ENCODE peak calls at places on chromosomes 6 and 20, in nine cellular contexts. One of them, this sample, is unnamed.

GRCh38 chr6:151961809-151962208 is 154.3 kb downstream of the ESR1 start:
- DNase-seq in activated naive CD4-positive, alpha-beta T cell: no peak
- DNase-seq in ureter: no peak
- DNase-seq in non-pigmented ciliary epithelial cell: no peak
- DNase-seq in NCI-H1092: no peak
- DNase-seq in SK-MEL-5: no peak
- DNase-seq in stimulated activated naive CD8-positive, alpha-beta T cell treated with anti-CD3 and anti-CD28 coated beads, Interleukin-15, Interleukin-2, amounts not matched to agents 100 U/mL and 50 U/mL, for 24 hours: no peak
- DNase-seq in stimulated activated CD4-positive, alpha-beta T cell treated with anti-CD3 and anti-CD28 coated beads, Interleukin-15, amount 100 ng/mL, for 48 hours: no peak
- DNase-seq in posterior vena cava: no peak
- DNase-seq in this sample: peak

GRCh38 chr6:23213651-23214050 is 644.3 kb downstream of the HDGFL1 start:
- DNase-seq in non-pigmented ciliary epithelial cell: no peak
- DNase-seq in NCI-H1092: no peak
- DNase-seq in posterior vena cava: no peak
- DNase-seq in SK-MEL-5: no peak
- DNase-seq in activated naive CD4-positive, alpha-beta T cell: no peak
- DNase-seq in stimulated activated CD4-positive, alpha-beta T cell treated with anti-CD3 and anti-CD28 coated beads, Interleukin-15, amount 100 ng/mL, for 48 hours: no peak
- DNase-seq in stimulated activated naive CD8-positive, alpha-beta T cell treated with anti-CD3 and anti-CD28 coated beads, Interleukin-15, Interleukin-2, amounts not matched to agents 100 U/mL and 50 U/mL, for 24 hours: no peak
- DNase-seq in ureter: no peak
- DNase-seq in this sample: no peak

GRCh38 chr6:125809771-125810315 is 19.1 kb downstream of the NCOA7 start:
- DNase-seq in SK-MEL-5: no peak
- DNase-seq in NCI-H1092: no peak
- DNase-seq in stimulated activated CD4-positive, alpha-beta T cell treated with anti-CD3 and anti-CD28 coated beads, Interleukin-15, amount 100 ng/mL, for 48 hours: no peak
- DNase-seq in posterior vena cava: no peak
- DNase-seq in stimulated activated naive CD8-positive, alpha-beta T cell treated with anti-CD3 and anti-CD28 coated beads, Interleukin-15, Interleukin-2, amounts not matched to agents 100 U/mL and 50 U/mL, for 24 hours: no peak
- DNase-seq in ureter: no peak
- DNase-seq in non-pigmented ciliary epithelial cell: no peak
- DNase-seq in activated naive CD4-positive, alpha-beta T cell: no peak
- DNase-seq in this sample: no peak

GRCh38 chr6:42339991-42340401 is 111.7 kb downstream of the TRERF1 start:
- DNase-seq in ureter: no peak
- DNase-seq in stimulated activated naive CD8-positive, alpha-beta T cell treated with anti-CD3 and anti-CD28 coated beads, Interleukin-15, Interleukin-2, amounts not matched to agents 100 U/mL and 50 U/mL, for 24 hours: peak
- DNase-seq in non-pigmented ciliary epithelial cell: no peak
- DNase-seq in stimulated activated CD4-positive, alpha-beta T cell treated with anti-CD3 and anti-CD28 coated beads, Interleukin-15, amount 100 ng/mL, for 48 hours: peak
- DNase-seq in posterior vena cava: no peak
- DNase-seq in activated naive CD4-positive, alpha-beta T cell: no peak
- DNase-seq in SK-MEL-5: no peak
- DNase-seq in NCI-H1092: no peak
- DNase-seq in this sample: no peak

GRCh38 chr6:160034346-160034930 is 65.6 kb downstream of the IGF2R start:
- DNase-seq in activated naive CD4-positive, alpha-beta T cell: no peak
- DNase-seq in ureter: no peak
- DNase-seq in stimulated activated naive CD8-positive, alpha-beta T cell treated with anti-CD3 and anti-CD28 coated beads, Interleukin-15, Interleukin-2, amounts not matched to agents 100 U/mL and 50 U/mL, for 24 hours: no peak
- DNase-seq in non-pigmented ciliary epithelial cell: no peak
- DNase-seq in posterior vena cava: no peak
- DNase-seq in NCI-H1092: no peak
- DNase-seq in SK-MEL-5: no peak
- DNase-seq in stimulated activated CD4-positive, alpha-beta T cell treated with anti-CD3 and anti-CD28 coated beads, Interleukin-15, amount 100 ng/mL, for 48 hours: no peak
- DNase-seq in this sample: peak

GRCh38 chr20:6245436-6245835 is 122.6 kb upstream of the FERMT1 start:
- DNase-seq in activated naive CD4-positive, alpha-beta T cell: no peak
- DNase-seq in posterior vena cava: no peak
- DNase-seq in stimulated activated naive CD8-positive, alpha-beta T cell treated with anti-CD3 and anti-CD28 coated beads, Interleukin-15, Interleukin-2, amounts not matched to agents 100 U/mL and 50 U/mL, for 24 hours: no peak
- DNase-seq in stimulated activated CD4-positive, alpha-beta T cell treated with anti-CD3 and anti-CD28 coated beads, Interleukin-15, amount 100 ng/mL, for 48 hours: no peak
- DNase-seq in ureter: no peak
- DNase-seq in SK-MEL-5: no peak
- DNase-seq in NCI-H1092: no peak
- DNase-seq in non-pigmented ciliary epithelial cell: no peak
- DNase-seq in this sample: no peak

GRCh38 chr6:4577406-4577805 is 198.8 kb upstream of the CDYL start:
- DNase-seq in NCI-H1092: no peak
- DNase-seq in stimulated activated naive CD8-positive, alpha-beta T cell treated with anti-CD3 and anti-CD28 coated beads, Interleukin-15, Interleukin-2, amounts not matched to agents 100 U/mL and 50 U/mL, for 24 hours: no peak
- DNase-seq in stimulated activated CD4-positive, alpha-beta T cell treated with anti-CD3 and anti-CD28 coated beads, Interleukin-15, amount 100 ng/mL, for 48 hours: no peak
- DNase-seq in ureter: no peak
- DNase-seq in activated naive CD4-positive, alpha-beta T cell: no peak
- DNase-seq in non-pigmented ciliary epithelial cell: peak
- DNase-seq in posterior vena cava: no peak
- DNase-seq in SK-MEL-5: no peak
- DNase-seq in this sample: peak

GRCh38 chr6:89787660-89788338 is 31.8 kb downstream of the MDN1 start:
- DNase-seq in SK-MEL-5: no peak
- DNase-seq in activated naive CD4-positive, alpha-beta T cell: no peak
- DNase-seq in stimulated activated CD4-positive, alpha-beta T cell treated with anti-CD3 and anti-CD28 coated beads, Interleukin-15, amount 100 ng/mL, for 48 hours: no peak
- DNase-seq in ureter: no peak
- DNase-seq in NCI-H1092: no peak
- DNase-seq in posterior vena cava: no peak
- DNase-seq in non-pigmented ciliary epithelial cell: no peak
- DNase-seq in stimulated activated naive CD8-positive, alpha-beta T cell treated with anti-CD3 and anti-CD28 coated beads, Interleukin-15, Interleukin-2, amounts not matched to agents 100 U/mL and 50 U/mL, for 24 hours: no peak
- DNase-seq in this sample: no peak

GRCh38 chr20:2751868-2752630 is 48.4 kb downstream of the CPXM1 start:
- DNase-seq in NCI-H1092: no peak
- DNase-seq in SK-MEL-5: no peak
- DNase-seq in ureter: no peak
- DNase-seq in non-pigmented ciliary epithelial cell: no peak
- DNase-seq in stimulated activated naive CD8-positive, alpha-beta T cell treated with anti-CD3 and anti-CD28 coated beads, Interleukin-15, Interleukin-2, amounts not matched to agents 100 U/mL and 50 U/mL, for 24 hours: peak
- DNase-seq in stimulated activated CD4-positive, alpha-beta T cell treated with anti-CD3 and anti-CD28 coated beads, Interleukin-15, amount 100 ng/mL, for 48 hours: no peak
- DNase-seq in activated naive CD4-positive, alpha-beta T cell: no peak
- DNase-seq in posterior vena cava: no peak
- DNase-seq in this sample: no peak

GRCh38 chr6:108002365-108003221 is 44.6 kb upstream of the SEC63 start:
- DNase-seq in SK-MEL-5: peak
- DNase-seq in non-pigmented ciliary epithelial cell: no peak
- DNase-seq in posterior vena cava: no peak
- DNase-seq in activated naive CD4-positive, alpha-beta T cell: no peak
- DNase-seq in stimulated activated CD4-positive, alpha-beta T cell treated with anti-CD3 and anti-CD28 coated beads, Interleukin-15, amount 100 ng/mL, for 48 hours: no peak
- DNase-seq in stimulated activated naive CD8-positive, alpha-beta T cell treated with anti-CD3 and anti-CD28 coated beads, Interleukin-15, Interleukin-2, amounts not matched to agents 100 U/mL and 50 U/mL, for 24 hours: no peak
- DNase-seq in NCI-H1092: no peak
- DNase-seq in ureter: no peak
- DNase-seq in this sample: no peak

GRCh38 chr6:122673345-122673961 is 63.2 kb downstream of the PKIB start:
- DNase-seq in activated naive CD4-positive, alpha-beta T cell: no peak
- DNase-seq in non-pigmented ciliary epithelial cell: no peak
- DNase-seq in SK-MEL-5: no peak
- DNase-seq in ureter: no peak
- DNase-seq in NCI-H1092: no peak
- DNase-seq in stimulated activated CD4-positive, alpha-beta T cell treated with anti-CD3 and anti-CD28 coated beads, Interleukin-15, amount 100 ng/mL, for 48 hours: no peak
- DNase-seq in posterior vena cava: no peak
- DNase-seq in stimulated activated naive CD8-positive, alpha-beta T cell treated with anti-CD3 and anti-CD28 coated beads, Interleukin-15, Interleukin-2, amounts not matched to agents 100 U/mL and 50 U/mL, for 24 hours: no peak
- DNase-seq in this sample: no peak

GRCh38 chr20:48722002-48722731 is 105.6 kb downstream of the PREX1 start:
- DNase-seq in posterior vena cava: no peak
- DNase-seq in NCI-H1092: no peak
- DNase-seq in activated naive CD4-positive, alpha-beta T cell: no peak
- DNase-seq in stimulated activated naive CD8-positive, alpha-beta T cell treated with anti-CD3 and anti-CD28 coated beads, Interleukin-15, Interleukin-2, amounts not matched to agents 100 U/mL and 50 U/mL, for 24 hours: no peak
- DNase-seq in stimulated activated CD4-positive, alpha-beta T cell treated with anti-CD3 and anti-CD28 coated beads, Interleukin-15, amount 100 ng/mL, for 48 hours: no peak
- DNase-seq in ureter: no peak
- DNase-seq in non-pigmented ciliary epithelial cell: peak
- DNase-seq in SK-MEL-5: no peak
- DNase-seq in this sample: peak

GRCh38 chr6:35443341-35444030 is 8.7 kb upstream of the FANCE start:
- DNase-seq in NCI-H1092: no peak
- DNase-seq in posterior vena cava: no peak
- DNase-seq in ureter: no peak
- DNase-seq in SK-MEL-5: no peak
- DNase-seq in non-pigmented ciliary epithelial cell: no peak
- DNase-seq in stimulated activated CD4-positive, alpha-beta T cell treated with anti-CD3 and anti-CD28 coated beads, Interleukin-15, amount 100 ng/mL, for 48 hours: no peak
- DNase-seq in stimulated activated naive CD8-positive, alpha-beta T cell treated with anti-CD3 and anti-CD28 coated beads, Interleukin-15, Interleukin-2, amounts not matched to agents 100 U/mL and 50 U/mL, for 24 hours: no peak
- DNase-seq in activated naive CD4-positive, alpha-beta T cell: no peak
- DNase-seq in this sample: no peak

GRCh38 chr6:87093651-87094050 is 1.3 kb downstream of the CGA start:
- DNase-seq in NCI-H1092: no peak
- DNase-seq in posterior vena cava: no peak
- DNase-seq in stimulated activated naive CD8-positive, alpha-beta T cell treated with anti-CD3 and anti-CD28 coated beads, Interleukin-15, Interleukin-2, amounts not matched to agents 100 U/mL and 50 U/mL, for 24 hours: no peak
- DNase-seq in ureter: no peak
- DNase-seq in SK-MEL-5: no peak
- DNase-seq in stimulated activated CD4-positive, alpha-beta T cell treated with anti-CD3 and anti-CD28 coated beads, Interleukin-15, amount 100 ng/mL, for 48 hours: no peak
- DNase-seq in activated naive CD4-positive, alpha-beta T cell: no peak
- DNase-seq in non-pigmented ciliary epithelial cell: no peak
- DNase-seq in this sample: peak

GRCh38 chr6:100657678-100658330 is 193.1 kb upstream of the SIM1 start:
- DNase-seq in activated naive CD4-positive, alpha-beta T cell: no peak
- DNase-seq in stimulated activated CD4-positive, alpha-beta T cell treated with anti-CD3 and anti-CD28 coated beads, Interleukin-15, amount 100 ng/mL, for 48 hours: no peak
- DNase-seq in ureter: no peak
- DNase-seq in NCI-H1092: peak
- DNase-seq in SK-MEL-5: peak
- DNase-seq in non-pigmented ciliary epithelial cell: no peak
- DNase-seq in posterior vena cava: no peak
- DNase-seq in stimulated activated naive CD8-positive, alpha-beta T cell treated with anti-CD3 and anti-CD28 coated beads, Interleukin-15, Interleukin-2, amounts not matched to agents 100 U/mL and 50 U/mL, for 24 hours: no peak
- DNase-seq in this sample: peak

GRCh38 chr20:940926-941325 is 24.8 kb upstream of the ANGPT4 start:
- DNase-seq in ureter: no peak
- DNase-seq in SK-MEL-5: no peak
- DNase-seq in stimulated activated CD4-positive, alpha-beta T cell treated with anti-CD3 and anti-CD28 coated beads, Interleukin-15, amount 100 ng/mL, for 48 hours: no peak
- DNase-seq in stimulated activated naive CD8-positive, alpha-beta T cell treated with anti-CD3 and anti-CD28 coated beads, Interleukin-15, Interleukin-2, amounts not matched to agents 100 U/mL and 50 U/mL, for 24 hours: no peak
- DNase-seq in posterior vena cava: peak
- DNase-seq in activated naive CD4-positive, alpha-beta T cell: no peak
- DNase-seq in non-pigmented ciliary epithelial cell: no peak
- DNase-seq in NCI-H1092: no peak
- DNase-seq in this sample: no peak

GRCh38 chr6:160122744-160123143 is 1.1 kb downstream of the SLC22A1 start:
- DNase-seq in activated naive CD4-positive, alpha-beta T cell: no peak
- DNase-seq in SK-MEL-5: no peak
- DNase-seq in ureter: no peak
- DNase-seq in stimulated activated naive CD8-positive, alpha-beta T cell treated with anti-CD3 and anti-CD28 coated beads, Interleukin-15, Interleukin-2, amounts not matched to agents 100 U/mL and 50 U/mL, for 24 hours: no peak
- DNase-seq in non-pigmented ciliary epithelial cell: no peak
- DNase-seq in NCI-H1092: no peak
- DNase-seq in stimulated activated CD4-positive, alpha-beta T cell treated with anti-CD3 and anti-CD28 coated beads, Interleukin-15, amount 100 ng/mL, for 48 hours: no peak
- DNase-seq in posterior vena cava: no peak
- DNase-seq in this sample: no peak

GRCh38 chr20:23157741-23158140 is 71.6 kb upstream of the CD93 start:
- DNase-seq in ureter: no peak
- DNase-seq in NCI-H1092: no peak
- DNase-seq in posterior vena cava: peak
- DNase-seq in stimulated activated naive CD8-positive, alpha-beta T cell treated with anti-CD3 and anti-CD28 coated beads, Interleukin-15, Interleukin-2, amounts not matched to agents 100 U/mL and 50 U/mL, for 24 hours: no peak
- DNase-seq in activated naive CD4-positive, alpha-beta T cell: no peak
- DNase-seq in non-pigmented ciliary epithelial cell: no peak
- DNase-seq in stimulated activated CD4-positive, alpha-beta T cell treated with anti-CD3 and anti-CD28 coated beads, Interleukin-15, amount 100 ng/mL, for 48 hours: no peak
- DNase-seq in SK-MEL-5: no peak
- DNase-seq in this sample: no peak

GRCh38 chr6:33566182-33567084 is 13.6 kb downstream of the BAK1 start:
- DNase-seq in ureter: no peak
- DNase-seq in posterior vena cava: no peak
- DNase-seq in activated naive CD4-positive, alpha-beta T cell: no peak
- DNase-seq in SK-MEL-5: no peak
- DNase-seq in NCI-H1092: no peak
- DNase-seq in non-pigmented ciliary epithelial cell: no peak
- DNase-seq in stimulated activated CD4-positive, alpha-beta T cell treated with anti-CD3 and anti-CD28 coated beads, Interleukin-15, amount 100 ng/mL, for 48 hours: no peak
- DNase-seq in stimulated activated naive CD8-positive, alpha-beta T cell treated with anti-CD3 and anti-CD28 coated beads, Interleukin-15, Interleukin-2, amounts not matched to agents 100 U/mL and 50 U/mL, for 24 hours: no peak
- DNase-seq in this sample: peak

GRCh38 chr6:117266948-117267347 is 1.6 kb downstream of the VGLL2 start:
- DNase-seq in non-pigmented ciliary epithelial cell: no peak
- DNase-seq in NCI-H1092: no peak
- DNase-seq in stimulated activated CD4-positive, alpha-beta T cell treated with anti-CD3 and anti-CD28 coated beads, Interleukin-15, amount 100 ng/mL, for 48 hours: no peak
- DNase-seq in stimulated activated naive CD8-positive, alpha-beta T cell treated with anti-CD3 and anti-CD28 coated beads, Interleukin-15, Interleukin-2, amounts not matched to agents 100 U/mL and 50 U/mL, for 24 hours: no peak
- DNase-seq in ureter: no peak
- DNase-seq in SK-MEL-5: no peak
- DNase-seq in activated naive CD4-positive, alpha-beta T cell: no peak
- DNase-seq in posterior vena cava: no peak
- DNase-seq in this sample: no peak

GRCh38 chr6:85498596-85499258 is 48.8 kb downstream of the NT5E start:
- DNase-seq in non-pigmented ciliary epithelial cell: no peak
- DNase-seq in SK-MEL-5: no peak
- DNase-seq in ureter: no peak
- DNase-seq in posterior vena cava: no peak
- DNase-seq in activated naive CD4-positive, alpha-beta T cell: no peak
- DNase-seq in NCI-H1092: no peak
- DNase-seq in stimulated activated naive CD8-positive, alpha-beta T cell treated with anti-CD3 and anti-CD28 coated beads, Interleukin-15, Interleukin-2, amounts not matched to agents 100 U/mL and 50 U/mL, for 24 hours: no peak
- DNase-seq in stimulated activated CD4-positive, alpha-beta T cell treated with anti-CD3 and anti-CD28 coated beads, Interleukin-15, amount 100 ng/mL, for 48 hours: no peak
- DNase-seq in this sample: peak

GRCh38 chr6:147528511-147529145 is 20.1 kb downstream of the SAMD5 start:
- DNase-seq in non-pigmented ciliary epithelial cell: no peak
- DNase-seq in stimulated activated CD4-positive, alpha-beta T cell treated with anti-CD3 and anti-CD28 coated beads, Interleukin-15, amount 100 ng/mL, for 48 hours: no peak
- DNase-seq in activated naive CD4-positive, alpha-beta T cell: no peak
- DNase-seq in NCI-H1092: no peak
- DNase-seq in stimulated activated naive CD8-positive, alpha-beta T cell treated with anti-CD3 and anti-CD28 coated beads, Interleukin-15, Interleukin-2, amounts not matched to agents 100 U/mL and 50 U/mL, for 24 hours: no peak
- DNase-seq in SK-MEL-5: peak
- DNase-seq in ureter: no peak
- DNase-seq in posterior vena cava: no peak
- DNase-seq in this sample: no peak

GRCh38 chr6:81937296-81937937 is 184.9 kb upstream of the TENT5A start:
- DNase-seq in SK-MEL-5: no peak
- DNase-seq in ureter: no peak
- DNase-seq in non-pigmented ciliary epithelial cell: peak
- DNase-seq in stimulated activated naive CD8-positive, alpha-beta T cell treated with anti-CD3 and anti-CD28 coated beads, Interleukin-15, Interleukin-2, amounts not matched to agents 100 U/mL and 50 U/mL, for 24 hours: no peak
- DNase-seq in NCI-H1092: no peak
- DNase-seq in stimulated activated CD4-positive, alpha-beta T cell treated with anti-CD3 and anti-CD28 coated beads, Interleukin-15, amount 100 ng/mL, for 48 hours: no peak
- DNase-seq in activated naive CD4-positive, alpha-beta T cell: no peak
- DNase-seq in posterior vena cava: no peak
- DNase-seq in this sample: no peak

GRCh38 chr6:143961868-143962643 is 46.0 kb downstream of the PLAGL1 start:
- DNase-seq in activated naive CD4-positive, alpha-beta T cell: no peak
- DNase-seq in ureter: no peak
- DNase-seq in stimulated activated naive CD8-positive, alpha-beta T cell treated with anti-CD3 and anti-CD28 coated beads, Interleukin-15, Interleukin-2, amounts not matched to agents 100 U/mL and 50 U/mL, for 24 hours: no peak
- DNase-seq in stimulated activated CD4-positive, alpha-beta T cell treated with anti-CD3 and anti-CD28 coated beads, Interleukin-15, amount 100 ng/mL, for 48 hours: no peak
- DNase-seq in non-pigmented ciliary epithelial cell: no peak
- DNase-seq in NCI-H1092: no peak
- DNase-seq in posterior vena cava: no peak
- DNase-seq in SK-MEL-5: no peak
- DNase-seq in this sample: no peak

GRCh38 chr20:35887393-35888064 is 66.8 kb downstream of the SCAND1 start:
- DNase-seq in activated naive CD4-positive, alpha-beta T cell: no peak
- DNase-seq in stimulated activated naive CD8-positive, alpha-beta T cell treated with anti-CD3 and anti-CD28 coated beads, Interleukin-15, Interleukin-2, amounts not matched to agents 100 U/mL and 50 U/mL, for 24 hours: no peak
- DNase-seq in SK-MEL-5: no peak
- DNase-seq in non-pigmented ciliary epithelial cell: no peak
- DNase-seq in posterior vena cava: no peak
- DNase-seq in stimulated activated CD4-positive, alpha-beta T cell treated with anti-CD3 and anti-CD28 coated beads, Interleukin-15, amount 100 ng/mL, for 48 hours: no peak
- DNase-seq in NCI-H1092: no peak
- DNase-seq in ureter: no peak
- DNase-seq in this sample: no peak

GRCh38 chr6:15517600-15517999 is 145.2 kb downstream of the DTNBP1 start:
- DNase-seq in stimulated activated naive CD8-positive, alpha-beta T cell treated with anti-CD3 and anti-CD28 coated beads, Interleukin-15, Interleukin-2, amounts not matched to agents 100 U/mL and 50 U/mL, for 24 hours: no peak
- DNase-seq in non-pigmented ciliary epithelial cell: no peak
- DNase-seq in posterior vena cava: peak
- DNase-seq in stimulated activated CD4-positive, alpha-beta T cell treated with anti-CD3 and anti-CD28 coated beads, Interleukin-15, amount 100 ng/mL, for 48 hours: no peak
- DNase-seq in NCI-H1092: no peak
- DNase-seq in SK-MEL-5: no peak
- DNase-seq in ureter: no peak
- DNase-seq in activated naive CD4-positive, alpha-beta T cell: no peak
- DNase-seq in this sample: no peak

GRCh38 chr6:133542056-133542821 is 301.1 kb downstream of the EYA4 start:
- DNase-seq in NCI-H1092: no peak
- DNase-seq in stimulated activated CD4-positive, alpha-beta T cell treated with anti-CD3 and anti-CD28 coated beads, Interleukin-15, amount 100 ng/mL, for 48 hours: no peak
- DNase-seq in SK-MEL-5: no peak
- DNase-seq in ureter: no peak
- DNase-seq in posterior vena cava: no peak
- DNase-seq in non-pigmented ciliary epithelial cell: no peak
- DNase-seq in activated naive CD4-positive, alpha-beta T cell: no peak
- DNase-seq in stimulated activated naive CD8-positive, alpha-beta T cell treated with anti-CD3 and anti-CD28 coated beads, Interleukin-15, Interleukin-2, amounts not matched to agents 100 U/mL and 50 U/mL, for 24 hours: no peak
- DNase-seq in this sample: peak

GRCh38 chr6:54377776-54378175 is 69.5 kb downstream of the TINAG start:
- DNase-seq in SK-MEL-5: no peak
- DNase-seq in NCI-H1092: no peak
- DNase-seq in ureter: no peak
- DNase-seq in activated naive CD4-positive, alpha-beta T cell: no peak
- DNase-seq in posterior vena cava: no peak
- DNase-seq in stimulated activated naive CD8-positive, alpha-beta T cell treated with anti-CD3 and anti-CD28 coated beads, Interleukin-15, Interleukin-2, amounts not matched to agents 100 U/mL and 50 U/mL, for 24 hours: no peak
- DNase-seq in non-pigmented ciliary epithelial cell: peak
- DNase-seq in stimulated activated CD4-positive, alpha-beta T cell treated with anti-CD3 and anti-CD28 coated beads, Interleukin-15, amount 100 ng/mL, for 48 hours: no peak
- DNase-seq in this sample: no peak

GRCh38 chr6:4603856-4604369 is 172.3 kb upstream of the CDYL start:
- DNase-seq in posterior vena cava: no peak
- DNase-seq in NCI-H1092: no peak
- DNase-seq in non-pigmented ciliary epithelial cell: no peak
- DNase-seq in ureter: no peak
- DNase-seq in stimulated activated naive CD8-positive, alpha-beta T cell treated with anti-CD3 and anti-CD28 coated beads, Interleukin-15, Interleukin-2, amounts not matched to agents 100 U/mL and 50 U/mL, for 24 hours: no peak
- DNase-seq in SK-MEL-5: no peak
- DNase-seq in stimulated activated CD4-positive, alpha-beta T cell treated with anti-CD3 and anti-CD28 coated beads, Interleukin-15, amount 100 ng/mL, for 48 hours: no peak
- DNase-seq in activated naive CD4-positive, alpha-beta T cell: no peak
- DNase-seq in this sample: no peak

GRCh38 chr6:147035891-147036290 is 168.3 kb upstream of the STXBP5 start:
- DNase-seq in non-pigmented ciliary epithelial cell: no peak
- DNase-seq in SK-MEL-5: no peak
- DNase-seq in stimulated activated naive CD8-positive, alpha-beta T cell treated with anti-CD3 and anti-CD28 coated beads, Interleukin-15, Interleukin-2, amounts not matched to agents 100 U/mL and 50 U/mL, for 24 hours: no peak
- DNase-seq in stimulated activated CD4-positive, alpha-beta T cell treated with anti-CD3 and anti-CD28 coated beads, Interleukin-15, amount 100 ng/mL, for 48 hours: no peak
- DNase-seq in posterior vena cava: no peak
- DNase-seq in NCI-H1092: no peak
- DNase-seq in ureter: no peak
- DNase-seq in activated naive CD4-positive, alpha-beta T cell: no peak
- DNase-seq in this sample: no peak

GRCh38 chr6:27545271-27546046 is 72.6 kb upstream of the ZNF184 start:
- DNase-seq in SK-MEL-5: peak
- DNase-seq in stimulated activated naive CD8-positive, alpha-beta T cell treated with anti-CD3 and anti-CD28 coated beads, Interleukin-15, Interleukin-2, amounts not matched to agents 100 U/mL and 50 U/mL, for 24 hours: peak
- DNase-seq in NCI-H1092: no peak
- DNase-seq in activated naive CD4-positive, alpha-beta T cell: no peak
- DNase-seq in ureter: no peak
- DNase-seq in stimulated activated CD4-positive, alpha-beta T cell treated with anti-CD3 and anti-CD28 coated beads, Interleukin-15, amount 100 ng/mL, for 48 hours: peak
- DNase-seq in posterior vena cava: no peak
- DNase-seq in non-pigmented ciliary epithelial cell: peak
- DNase-seq in this sample: peak